ENCODE peak calls at places on chromosomes 16 and 17, in six cellular contexts. One of them, this sample, is unnamed.

GRCh38 chr17:38550661-38551060 is 55.1 kb downstream of the SRCIN1 start:
- DNase-seq in WERI-Rb-1: no peak
- DNase-seq in psoas muscle: peak
- DNase-seq in tibial nerve: no peak
- DNase-seq in BJ: no peak
- DNase-seq in fibroblast of pulmonary artery: peak
- DNase-seq in this sample: no peak

GRCh38 chr17:44961921-44962350 is 6.2 kb downstream of the C1QL1 start:
- DNase-seq in WERI-Rb-1: peak
- DNase-seq in psoas muscle: no peak
- DNase-seq in tibial nerve: no peak
- DNase-seq in BJ: no peak
- DNase-seq in fibroblast of pulmonary artery: peak
- DNase-seq in this sample: no peak

GRCh38 chr17:8610558-8610957 is 20.0 kb downstream of the MYH10 start:
- DNase-seq in WERI-Rb-1: no peak
- DNase-seq in psoas muscle: no peak
- DNase-seq in tibial nerve: no peak
- DNase-seq in BJ: no peak
- DNase-seq in fibroblast of pulmonary artery: no peak
- DNase-seq in this sample: no peak

GRCh38 chr16:56637814-56638750 is at the start of gene MT1A:
- DNase-seq in WERI-Rb-1: no peak
- DNase-seq in psoas muscle: peak
- DNase-seq in tibial nerve: peak
- DNase-seq in BJ: no peak
- DNase-seq in fibroblast of pulmonary artery: peak
- DNase-seq in this sample: no peak

GRCh38 chr17:35799942-35800341 is 4.5 kb upstream of the MMP28 start:
- DNase-seq in WERI-Rb-1: no peak
- DNase-seq in psoas muscle: peak
- DNase-seq in tibial nerve: no peak
- DNase-seq in BJ: no peak
- DNase-seq in fibroblast of pulmonary artery: peak
- DNase-seq in this sample: no peak

GRCh38 chr16:824601-825000 is 24.1 kb upstream of the GNG13 start:
- DNase-seq in WERI-Rb-1: no peak
- DNase-seq in psoas muscle: no peak
- DNase-seq in tibial nerve: no peak
- DNase-seq in BJ: no peak
- DNase-seq in fibroblast of pulmonary artery: no peak
- DNase-seq in this sample: no peak

GRCh38 chr16:87955302-87956168 is 4.3 kb downstream of the BANP start:
- DNase-seq in WERI-Rb-1: no peak
- DNase-seq in psoas muscle: no peak
- DNase-seq in tibial nerve: no peak
- DNase-seq in BJ: no peak
- DNase-seq in fibroblast of pulmonary artery: no peak
- DNase-seq in this sample: no peak

GRCh38 chr16:1613728-1614225 is 1.6 kb downstream of the CRAMP1 start:
- DNase-seq in WERI-Rb-1: no peak
- DNase-seq in psoas muscle: no peak
- DNase-seq in tibial nerve: no peak
- DNase-seq in BJ: no peak
- DNase-seq in fibroblast of pulmonary artery: no peak
- DNase-seq in this sample: no peak

GRCh38 chr17:63774982-63775290 is 966 bp downstream of the DDX42 start:
- DNase-seq in WERI-Rb-1: no peak
- DNase-seq in psoas muscle: no peak
- DNase-seq in tibial nerve: no peak
- DNase-seq in BJ: no peak
- DNase-seq in fibroblast of pulmonary artery: peak
- DNase-seq in this sample: no peak

GRCh38 chr17:5282639-5283217 is 644 bp downstream of the RABEP1 start:
- DNase-seq in WERI-Rb-1: peak
- DNase-seq in psoas muscle: peak
- DNase-seq in tibial nerve: no peak
- DNase-seq in BJ: no peak
- DNase-seq in fibroblast of pulmonary artery: peak
- DNase-seq in this sample: no peak

GRCh38 chr17:50829336-50829735 is 6.0 kb upstream of the WFIKKN2 start:
- DNase-seq in WERI-Rb-1: no peak
- DNase-seq in psoas muscle: no peak
- DNase-seq in tibial nerve: no peak
- DNase-seq in BJ: no peak
- DNase-seq in fibroblast of pulmonary artery: no peak
- DNase-seq in this sample: no peak

GRCh38 chr16:12900599-12901203 is 697 bp upstream of the SHISA9 start:
- DNase-seq in WERI-Rb-1: peak
- DNase-seq in psoas muscle: no peak
- DNase-seq in tibial nerve: no peak
- DNase-seq in BJ: no peak
- DNase-seq in fibroblast of pulmonary artery: no peak
- DNase-seq in this sample: no peak

GRCh38 chr17:64443086-64443760 is 5.7 kb upstream of the MILR1 start:
- DNase-seq in WERI-Rb-1: no peak
- DNase-seq in psoas muscle: no peak
- DNase-seq in tibial nerve: no peak
- DNase-seq in BJ: no peak
- DNase-seq in fibroblast of pulmonary artery: no peak
- DNase-seq in this sample: no peak

GRCh38 chr16:56354016-56354415 is 71.3 kb downstream of the AMFR start:
- DNase-seq in WERI-Rb-1: no peak
- DNase-seq in psoas muscle: no peak
- DNase-seq in tibial nerve: no peak
- DNase-seq in BJ: no peak
- DNase-seq in fibroblast of pulmonary artery: no peak
- DNase-seq in this sample: no peak

GRCh38 chr17:33560165-33560564 is 267.1 kb upstream of the ASIC2 start:
- DNase-seq in WERI-Rb-1: no peak
- DNase-seq in psoas muscle: no peak
- DNase-seq in tibial nerve: no peak
- DNase-seq in BJ: no peak
- DNase-seq in fibroblast of pulmonary artery: peak
- DNase-seq in this sample: no peak

GRCh38 chr17:59124665-59125064 is 18.0 kb upstream of the TRIM37 start:
- DNase-seq in WERI-Rb-1: no peak
- DNase-seq in psoas muscle: no peak
- DNase-seq in tibial nerve: no peak
- DNase-seq in BJ: no peak
- DNase-seq in fibroblast of pulmonary artery: no peak
- DNase-seq in this sample: no peak

GRCh38 chr16:1816396-1817275 is 10.0 kb downstream of the HAGH start:
- DNase-seq in WERI-Rb-1: no peak
- DNase-seq in psoas muscle: no peak
- DNase-seq in tibial nerve: no peak
- DNase-seq in BJ: no peak
- DNase-seq in fibroblast of pulmonary artery: no peak
- DNase-seq in this sample: no peak

GRCh38 chr17:61568219-61569072 is 22.6 kb downstream of the NACA2 start:
- DNase-seq in WERI-Rb-1: no peak
- DNase-seq in psoas muscle: no peak
- DNase-seq in tibial nerve: no peak
- DNase-seq in BJ: no peak
- DNase-seq in fibroblast of pulmonary artery: no peak
- DNase-seq in this sample: no peak

GRCh38 chr17:18866866-18867813 is 9.2 kb downstream of the PRPSAP2 start:
- DNase-seq in WERI-Rb-1: no peak
- DNase-seq in psoas muscle: no peak
- DNase-seq in tibial nerve: no peak
- DNase-seq in BJ: no peak
- DNase-seq in fibroblast of pulmonary artery: no peak
- DNase-seq in this sample: no peak

GRCh38 chr16:64311241-64311640 is 810.6 kb downstream of the CDH11 start:
- DNase-seq in WERI-Rb-1: no peak
- DNase-seq in psoas muscle: no peak
- DNase-seq in tibial nerve: no peak
- DNase-seq in BJ: no peak
- DNase-seq in fibroblast of pulmonary artery: peak
- DNase-seq in this sample: peak

GRCh38 chr17:2259769-2260536 is 43.6 kb downstream of the SMG6 start:
- DNase-seq in WERI-Rb-1: no peak
- DNase-seq in psoas muscle: no peak
- DNase-seq in tibial nerve: no peak
- DNase-seq in BJ: no peak
- DNase-seq in fibroblast of pulmonary artery: peak
- DNase-seq in this sample: no peak

GRCh38 chr16:88344411-88345030 is 38.2 kb upstream of the ZNF469 start:
- DNase-seq in WERI-Rb-1: no peak
- DNase-seq in psoas muscle: no peak
- DNase-seq in tibial nerve: no peak
- DNase-seq in BJ: no peak
- DNase-seq in fibroblast of pulmonary artery: no peak
- DNase-seq in this sample: no peak

GRCh38 chr16:89001117-89002027 is 24.4 kb upstream of the CBFA2T3 start:
- DNase-seq in WERI-Rb-1: no peak
- DNase-seq in psoas muscle: no peak
- DNase-seq in tibial nerve: no peak
- DNase-seq in BJ: no peak
- DNase-seq in fibroblast of pulmonary artery: no peak
- DNase-seq in this sample: no peak

GRCh38 chr16:2415085-2415484 is 14.2 kb upstream of the CCNF start:
- DNase-seq in WERI-Rb-1: no peak
- DNase-seq in psoas muscle: no peak
- DNase-seq in tibial nerve: no peak
- DNase-seq in BJ: no peak
- DNase-seq in fibroblast of pulmonary artery: no peak
- DNase-seq in this sample: no peak

GRCh38 chr17:9843152-9844010 is 17.7 kb downstream of the GLP2R start:
- DNase-seq in WERI-Rb-1: no peak
- DNase-seq in psoas muscle: no peak
- DNase-seq in tibial nerve: no peak
- DNase-seq in BJ: no peak
- DNase-seq in fibroblast of pulmonary artery: no peak
- DNase-seq in this sample: no peak

GRCh38 chr16:71840052-71840451 is 5.7 kb upstream of the ATXN1L start:
- DNase-seq in WERI-Rb-1: no peak
- DNase-seq in psoas muscle: no peak
- DNase-seq in tibial nerve: no peak
- DNase-seq in BJ: peak
- DNase-seq in fibroblast of pulmonary artery: no peak
- DNase-seq in this sample: no peak

GRCh38 chr17:17851603-17852002 is 14.8 kb upstream of the SREBF1 start:
- DNase-seq in WERI-Rb-1: no peak
- DNase-seq in psoas muscle: no peak
- DNase-seq in tibial nerve: no peak
- DNase-seq in BJ: no peak
- DNase-seq in fibroblast of pulmonary artery: no peak
- DNase-seq in this sample: no peak

GRCh38 chr17:82046903-82047302 is 4.7 kb downstream of the RFNG start:
- DNase-seq in WERI-Rb-1: no peak
- DNase-seq in psoas muscle: no peak
- DNase-seq in tibial nerve: no peak
- DNase-seq in BJ: no peak
- DNase-seq in fibroblast of pulmonary artery: no peak
- DNase-seq in this sample: no peak

GRCh38 chr17:2050246-2050866 is 4.5 kb upstream of the HIC1 start:
- DNase-seq in WERI-Rb-1: peak
- DNase-seq in psoas muscle: peak
- DNase-seq in tibial nerve: peak
- DNase-seq in BJ: no peak
- DNase-seq in fibroblast of pulmonary artery: peak
- DNase-seq in this sample: no peak

GRCh38 chr17:57989011-57989345 is 924 bp upstream of the VEZF1 start:
- DNase-seq in WERI-Rb-1: peak
- DNase-seq in psoas muscle: no peak
- DNase-seq in tibial nerve: no peak
- DNase-seq in BJ: no peak
- DNase-seq in fibroblast of pulmonary artery: peak
- DNase-seq in this sample: no peak

DNA sequence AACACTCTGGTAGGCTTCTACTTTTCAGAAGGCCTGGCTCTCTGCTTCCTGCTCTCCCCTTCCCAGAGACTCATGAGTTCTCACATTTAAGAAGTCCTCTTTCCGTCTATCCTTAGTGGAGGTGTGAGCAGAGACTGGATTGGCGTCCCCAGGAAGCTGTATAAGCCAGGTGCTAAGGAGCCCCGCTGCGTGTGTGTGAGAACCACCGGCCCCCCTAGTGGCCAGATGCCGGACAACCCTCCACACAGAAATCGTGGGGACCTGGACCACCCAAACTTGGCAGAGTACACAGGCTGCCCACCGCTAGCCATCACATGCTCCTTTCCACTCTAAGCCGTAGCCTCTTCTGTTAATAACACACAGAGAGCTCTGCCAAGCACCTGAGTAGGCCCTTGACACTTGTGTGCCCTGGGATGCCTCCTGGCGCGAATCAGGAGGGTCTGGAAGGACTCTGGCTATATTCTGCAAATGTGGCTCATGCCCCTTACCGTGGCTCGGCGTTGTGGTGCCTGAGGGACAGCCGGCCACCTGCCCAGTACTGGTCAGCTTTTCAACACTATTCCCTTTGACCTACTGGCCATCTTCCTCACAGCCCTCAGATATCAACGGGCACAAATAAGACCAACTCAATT is 13.9 kb downstream of the CYB5D2 start:
- DNase-seq in WERI-Rb-1: peak
- DNase-seq in psoas muscle: no peak
- DNase-seq in tibial nerve: no peak
- DNase-seq in BJ: no peak
- DNase-seq in fibroblast of pulmonary artery: no peak
- DNase-seq in this sample: no peak
- TF ChIP-seq CTCF in WERI-Rb-1: peak
- TF ChIP-seq CTCF in psoas muscle: peak
- TF ChIP-seq CTCF in tibial nerve: no peak
- TF ChIP-seq CTCF in BJ: no peak
- TF ChIP-seq CTCF in fibroblast of pulmonary artery: no peak
- TF ChIP-seq CTCF in this sample: no peak

GRCh38 chr16:86511317-86512161 is 1.2 kb downstream of the FOXF1 start:
- DNase-seq in WERI-Rb-1: no peak
- DNase-seq in psoas muscle: no peak
- DNase-seq in tibial nerve: no peak
- DNase-seq in BJ: no peak
- DNase-seq in fibroblast of pulmonary artery: no peak
- DNase-seq in this sample: no peak
- H3K4me3 ChIP-seq in WERI-Rb-1: no peak
- H3K4me3 ChIP-seq in psoas muscle: no peak
- H3K4me3 ChIP-seq in tibial nerve: no peak
- H3K4me3 ChIP-seq in BJ: peak
- H3K4me3 ChIP-seq in fibroblast of pulmonary artery: peak
- H3K4me3 ChIP-seq in this sample: peak

DNA sequence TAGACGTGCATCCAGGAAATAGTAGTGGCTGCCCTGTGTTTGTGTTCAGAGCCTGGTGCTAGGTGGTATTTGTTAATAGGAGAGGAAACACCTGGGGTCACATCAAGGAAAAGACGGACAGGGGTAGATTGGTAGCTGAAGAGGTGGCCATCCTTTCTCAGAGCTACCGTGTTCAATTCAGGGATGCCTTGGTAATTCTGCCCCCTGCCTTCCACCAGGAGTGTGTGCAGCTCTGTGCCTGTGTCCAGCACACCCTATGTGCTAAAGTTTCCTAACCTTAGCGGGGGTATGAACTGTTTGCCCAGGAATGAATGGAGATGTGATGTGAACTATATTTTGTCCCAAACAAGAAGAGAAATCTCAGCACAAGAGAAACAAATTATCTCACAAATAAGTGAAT is 174.1 kb upstream of the MPHOSPH6 start:
- DNase-seq in WERI-Rb-1: peak
- DNase-seq in psoas muscle: no peak
- DNase-seq in tibial nerve: no peak
- DNase-seq in BJ: no peak
- DNase-seq in fibroblast of pulmonary artery: no peak
- DNase-seq in this sample: no peak
- TF ChIP-seq CTCF in WERI-Rb-1: peak
- TF ChIP-seq CTCF in psoas muscle: peak
- TF ChIP-seq CTCF in tibial nerve: no peak
- TF ChIP-seq CTCF in BJ: no peak
- TF ChIP-seq CTCF in fibroblast of pulmonary artery: peak
- TF ChIP-seq CTCF in this sample: peak

GRCh38 chr16:74448990-74449389 is 27.7 kb upstream of the CLEC18B start:
- DNase-seq in WERI-Rb-1: no peak
- DNase-seq in psoas muscle: peak
- DNase-seq in tibial nerve: peak
- DNase-seq in BJ: peak
- DNase-seq in fibroblast of pulmonary artery: peak
- DNase-seq in this sample: peak
- H3K4me3 ChIP-seq in WERI-Rb-1: no peak
- H3K4me3 ChIP-seq in psoas muscle: no peak
- H3K4me3 ChIP-seq in tibial nerve: no peak
- H3K4me3 ChIP-seq in BJ: no peak
- H3K4me3 ChIP-seq in fibroblast of pulmonary artery: no peak
- H3K4me3 ChIP-seq in this sample: no peak